ENCODE peak calls at places on chromosomes 2 and 18, in seven cellular contexts. M is fibroblast of lung; G is uterus; I is lower lobe of right lung; S is CD4-positive, CD25-positive, alpha-beta regulatory T cell; R is Caco-2; Z is brain microvascular endothelial cell. T is an unnamed sample. For H3K36me3, the result is how much of the 10 kb centered on the place peaks cover.

GRCh38 chr2:237879991-237880560 is 20.7 kb downstream of the RAMP1 start:
- DNase-seq in M (no peak), G (peak), Z (no peak), R (no peak), S (no peak), I (peak), T (no peak)

GRCh38 chr2:27409321-27410073 is at the start of gene PPM1G:
- DNase-seq in R (peak), S (peak), G (peak), I (peak), M (peak), Z (peak), T (peak)

GRCh38 chr2:207632575-207633492 is 7.6 kb upstream of the METTL21A start:
- DNase-seq in G (no peak), Z (peak), R (peak), I (peak), M (peak), S (no peak), T (no peak)

GRCh38 chr18:24633121-24633520 is 172.7 kb downstream of the HRH4 start:
- DNase-seq in M (peak), S (no peak), I (no peak), R (no peak), Z (no peak), G (no peak), T (no peak)

GRCh38 chr2:122535960-122536517 is 780.6 kb downstream of the TSN start:
- DNase-seq in I (no peak), G (no peak), Z (no peak), M (no peak), R (no peak), S (no peak), T (no peak)

GRCh38 chr18:11119550-11119949 is 29.8 kb downstream of the PIEZO2 start:
- DNase-seq in I (no peak), S (no peak), R (no peak), G (no peak), Z (no peak), M (peak), T (no peak)

GRCh38 chr2:236675051-236675450 is 105.4 kb downstream of the ACKR3 start:
- DNase-seq in S (no peak), I (no peak), M (peak), Z (peak), R (no peak), G (no peak), T (no peak)

GRCh38 chr2:112834379-112835014 is 2.1 kb downstream of the IL1B start:
- DNase-seq in S (no peak), M (no peak), R (no peak), Z (no peak), G (no peak), I (no peak), T (no peak)

GRCh38 chr2:19419211-19419880 is 60.9 kb upstream of the OSR1 start:
- DNase-seq in M (no peak), I (no peak), S (no peak), R (no peak), Z (no peak), G (no peak), T (no peak)

GRCh38 chr2:215031330-215031729 is 107.1 kb downstream of the ABCA12 start:
- DNase-seq in S (no peak), G (no peak), R (no peak), M (no peak), Z (no peak), I (no peak), T (no peak)

GRCh38 chr2:123513351-123513750 is 511.7 kb upstream of the CNTNAP5 start:
- DNase-seq in G (no peak), R (no peak), S (no peak), Z (no peak), M (peak), I (no peak), T (no peak)

GRCh38 chr2:75146903-75147332 is 52.4 kb downstream of the TACR1 start:
- DNase-seq in I (no peak), R (no peak), M (peak), G (no peak), S (no peak), Z (no peak), T (no peak)

GRCh38 chr18:36496022-36496421 is 198.5 kb downstream of the FHOD3 start:
- DNase-seq in I (no peak), R (no peak), M (peak), S (no peak), Z (no peak), G (no peak), T (no peak)

GRCh38 chr2:54052825-54053718 is 62.3 kb upstream of the ACYP2 start:
- DNase-seq in I (no peak), S (no peak), M (no peak), R (no peak), G (no peak), Z (no peak), T (no peak)

GRCh38 chr2:3130889-3131635 is 246.6 kb downstream of the EIPR1 start:
- DNase-seq in G (no peak), Z (no peak), I (no peak), M (no peak), R (no peak), S (no peak), T (no peak)

GRCh38 chr2:120393456-120393855 is 47.5 kb downstream of the INHBB start:
- DNase-seq in Z (no peak), G (no peak), R (no peak), I (no peak), S (no peak), M (no peak), T (no peak)

GRCh38 chr2:128395640-128396499 is 77.2 kb upstream of the HS6ST1 start:
- DNase-seq in G (no peak), S (no peak), M (no peak), Z (peak), R (no peak), I (no peak), T (no peak)

GRCh38 chr2:65382776-65383357 is 49.5 kb downstream of the SPRED2 start:
- DNase-seq in Z (peak), I (peak), S (peak), G (peak), R (peak), M (peak), T (peak)

GRCh38 chr18:24024425-24024824 is 9.9 kb downstream of the TTC39C start:
- DNase-seq in Z (no peak), R (no peak), S (no peak), G (no peak), M (no peak), I (no peak), T (no peak)

GRCh38 chr2:109200616-109201464 is 71.8 kb downstream of the SH3RF3 start:
- DNase-seq in S (no peak), G (no peak), R (no peak), M (no peak), Z (no peak), I (no peak), T (no peak)

GRCh38 chr2:73938761-73939352 is 12.2 kb downstream of the DGUOK start:
- DNase-seq in Z (peak), S (no peak), R (no peak), I (no peak), M (peak), G (no peak), T (no peak)

GRCh38 chr2:1743396-1744150 is 742 bp downstream of the PXDN start:
- DNase-seq in I (peak), R (no peak), G (peak), S (no peak), Z (no peak), M (peak), T (no peak)

GRCh38 chr2:20592106-20593071 is 58.5 kb downstream of the HS1BP3 start:
- DNase-seq in M (no peak), Z (no peak), S (no peak), G (peak), R (no peak), I (peak), T (no peak)

GRCh38 chr2:42495234-42495581 is 1.4 kb upstream of the KCNG3 start:
- DNase-seq in Z (no peak), M (no peak), I (no peak), G (no peak), R (no peak), S (no peak), T (no peak)

GRCh38 chr2:30225131-30225762 is 6.1 kb upstream of the LBH start:
- DNase-seq in R (no peak), G (peak), Z (peak), I (no peak), M (peak), S (peak), T (no peak)

GRCh38 chr18:44636241-44636640 is 44.4 kb upstream of the SETBP1 start:
- DNase-seq in R (no peak), M (no peak), G (no peak), I (no peak), Z (no peak), S (no peak), T (no peak)

GRCh38 chr18:9434240-9434701 is 41.0 kb upstream of the RALBP1 start:
- DNase-seq in I (no peak), R (no peak), M (no peak), Z (no peak), S (no peak), G (no peak), T (no peak)

GRCh38 chr2:71261534-71261933 is 34.6 kb upstream of the PAIP2B start:
- DNase-seq in G (no peak), M (no peak), I (no peak), R (no peak), Z (no peak), S (no peak), T (no peak)

GRCh38 chr2:216013080-216013909 is at the start of gene MREG:
- DNase-seq in G (peak), I (peak), M (peak), Z (peak), R (peak), S (peak), T (peak)

GRCh38 chr2:159773426-159773825 is 24.6 kb downstream of the CD302 start:
- DNase-seq in I (no peak), S (no peak), Z (peak), R (no peak), G (no peak), M (no peak), T (no peak)

GRCh38 chr2:223053431-223054192 is 1.6 kb downstream of the KCNE4 start:
- DNase-seq in G (peak), R (no peak), M (no peak), I (no peak), S (no peak), Z (no peak), T (no peak)

GRCh38 chr2:213275265-213275664 is 9.0 kb upstream of the SPAG16 start:
- DNase-seq in Z (no peak), R (no peak), S (no peak), G (no peak), I (no peak), M (no peak), T (no peak)

GRCh38 chr2:182240862-182241371 is 185.9 kb downstream of the PDE1A start:
- DNase-seq in R (peak), Z (peak), I (no peak), M (peak), G (peak), S (no peak), T (no peak)

GRCh38 chr18:23897293-23897692 is 117.3 kb upstream of the TTC39C start:
- DNase-seq in M (no peak), R (no peak), G (no peak), Z (no peak), S (no peak), I (no peak), T (no peak)

GRCh38 chr18:675307-675706 is 17.9 kb downstream of the TYMS start:
- DNase-seq in S (no peak), G (no peak), I (no peak), Z (no peak), M (no peak), R (no peak), T (no peak)
- H3K36me3 ChIP-seq in S (half or more), G (under half), I (half or more), Z (under half), M (under half), R (under half), T (half or more)

GRCh38 chr2:10323535-10323934 is 20.8 kb downstream of the HPCAL1 start:
- DNase-seq in S (no peak), I (no peak), R (no peak), M (no peak), Z (no peak), G (no peak), T (no peak)

GRCh38 chr2:10327896-10328666 is 25.4 kb downstream of the HPCAL1 start:
- DNase-seq in G (no peak), M (no peak), Z (no peak), S (no peak), R (no peak), I (no peak), T (no peak)

GRCh38 chr2:10325278-10326145 is 22.8 kb downstream of the HPCAL1 start:
- DNase-seq in M (no peak), S (no peak), G (no peak), Z (no peak), I (no peak), R (no peak), T (no peak)

GRCh38 chr2:10326707-10327594 is 24.2 kb downstream of the HPCAL1 start:
- DNase-seq in I (no peak), M (no peak), S (no peak), Z (no peak), G (no peak), R (no peak), T (peak)

GRCh38 chr2:10326151-10326616 is 23.5 kb downstream of the HPCAL1 start:
- DNase-seq in I (no peak), M (no peak), R (no peak), G (no peak), S (no peak), Z (no peak), T (no peak)
- H3K4me3 ChIP-seq in I (no peak), M (no peak), R (no peak), G (no peak), S (no peak), Z (no peak), T (no peak)

GRCh38 chr2:148939271-148939670 is 64.2 kb downstream of the KIF5C start:
- DNase-seq in S (no peak), M (no peak), R (no peak), I (no peak), G (no peak), Z (no peak), T (no peak)
- H3K36me3 ChIP-seq in S (under half), M (under half), R (under half), I (under half), G (under half), Z (under half), T (under half)

DNA sequence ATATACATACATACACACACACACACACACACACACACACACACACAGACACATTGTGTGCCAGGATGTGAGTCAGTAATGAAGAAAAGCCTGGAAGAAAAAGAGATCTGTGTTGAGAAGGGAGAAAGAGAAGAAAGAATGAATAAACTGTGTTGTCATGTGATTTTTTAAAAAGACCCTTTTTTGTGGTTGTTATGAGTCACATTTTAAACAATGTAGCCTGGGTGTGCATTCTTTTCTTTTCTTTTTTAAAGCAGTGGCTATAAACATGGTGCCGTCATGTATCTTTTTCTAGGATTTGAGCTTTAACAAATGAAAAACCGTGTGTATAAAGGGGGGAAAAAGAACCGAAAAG is 87.2 kb downstream of the NRP2 start:
- DNase-seq in M (peak), G (no peak), I (no peak), S (no peak), R (no peak), Z (peak), T (no peak)
- H3K4me3 ChIP-seq in M (no peak), G (no peak), I (no peak), S (no peak), R (no peak), Z (no peak), T (no peak)

GRCh38 chr2:152658221-152658620 is 59.0 kb downstream of the PRPF40A start:
- DNase-seq in S (no peak), R (no peak), I (no peak), M (no peak), Z (no peak), G (no peak), T (no peak)
- H3K36me3 ChIP-seq in S (half or more), R (under half), I (half or more), M (under half), Z (half or more), G (under half), T (half or more)